ENCODE peak calls at places on chromosomes 1 and 21, in four cellular contexts. R, N, U and F are unnamed samples.

GRCh38 chr1:217586586-217586985 is 44.3 kb downstream of the GPATCH2 start:
- DNase-seq in R (no peak), N (no peak), U (no peak), F (no peak)

GRCh38 chr1:89363196-89363595 is 663 bp upstream of the GBP6 start:
- DNase-seq in R (no peak), N (no peak), U (no peak), F (no peak)

GRCh38 chr1:155083865-155084721 is 5.5 kb downstream of the EFNA3 start:
- DNase-seq in R (peak; percentile 66), N (no peak), U (no peak), F (peak; percentile 78)

GRCh38 chr21:19340303-19340702 is 936.7 kb upstream of the TMPRSS15 start:
- DNase-seq in R (no peak), N (no peak), U (no peak), F (no peak)

GRCh38 chr21:45365608-45366241 is 39.2 kb upstream of the COL18A1 start:
- DNase-seq in R (no peak), N (peak; percentile 31), U (no peak), F (no peak)

GRCh38 chr1:198435044-198435443 is 105.4 kb downstream of the ATP6V1G3 start:
- DNase-seq in R (no peak), N (no peak), U (no peak), F (no peak)

GRCh38 chr1:226622012-226622411 is 73.4 kb downstream of the STUM start:
- DNase-seq in R (no peak), N (no peak), U (no peak), F (no peak)

GRCh38 chr1:181612100-181612499 is 128.8 kb downstream of the CACNA1E start:
- DNase-seq in R (no peak), N (no peak), U (no peak), F (no peak)

GRCh38 chr1:12412439-12412838 is 182.6 kb downstream of the VPS13D start:
- DNase-seq in R (no peak), N (no peak), U (no peak), F (no peak)

GRCh38 chr1:58779059-58779754 is 4.6 kb downstream of the JUN start:
- DNase-seq in R (no peak), N (no peak), U (no peak), F (no peak)

GRCh38 chr1:203663294-203663693 is 36.7 kb downstream of the ATP2B4 start:
- DNase-seq in R (no peak), N (no peak), U (no peak), F (no peak)

GRCh38 chr21:31347435-31348032 is 3.5 kb upstream of the TIAM1 start:
- DNase-seq in R (no peak), N (no peak), U (no peak), F (no peak)

GRCh38 chr1:23825076-23825761 is at the start of gene HMGCL:
- DNase-seq in R (peak; percentile 90), N (peak; percentile 95), U (peak; percentile 92), F (peak; percentile 91)

GRCh38 chr1:244224487-244225430 is 173.7 kb downstream of the ZBTB18 start:
- DNase-seq in R (no peak), N (peak; percentile 71), U (peak; percentile 41), F (peak; percentile 61)

GRCh38 chr1:172719066-172719627 is 60.2 kb downstream of the FASLG start:
- DNase-seq in R (no peak), N (no peak), U (no peak), F (no peak)

GRCh38 chr1:185670187-185670627 is 64.0 kb upstream of the HMCN1 start:
- DNase-seq in R (no peak), N (no peak), U (no peak), F (peak; percentile 72)

GRCh38 chr1:172431721-172432192 is 11.3 kb downstream of the C1orf105 start:
- DNase-seq in R (no peak), N (no peak), U (no peak), F (no peak)

GRCh38 chr1:228275154-228275434 is 67.2 kb downstream of the OBSCN start:
- DNase-seq in R (no peak), N (no peak), U (no peak), F (peak; percentile 14)

GRCh38 chr1:228274452-228275153 is 66.8 kb downstream of the OBSCN start:
- DNase-seq in R (peak; percentile 13), N (peak; percentile 24), U (no peak), F (peak; percentile 4)

GRCh38 chr1:228276901-228277490 is 69.2 kb downstream of the OBSCN start:
- DNase-seq in R (peak; percentile 18), N (peak; percentile 26), U (peak; percentile 15), F (no peak)

GRCh38 chr1:228276361-228276831 is 68.6 kb downstream of the OBSCN start:
- DNase-seq in R (no peak), N (no peak), U (peak; percentile 18), F (peak; percentile 39)

GRCh38 chr1:228275435-228276342 is 67.8 kb downstream of the OBSCN start:
- DNase-seq in R (peak; percentile 95), N (peak; percentile 90), U (peak; percentile 88), F (peak; percentile 87)
- H3K27ac ChIP-seq in R (peak overlapping the region; percentile 79), N (no peak overlapping the region), U (peak overlapping the region; percentile 78), F (no peak overlapping the region)

DNA sequence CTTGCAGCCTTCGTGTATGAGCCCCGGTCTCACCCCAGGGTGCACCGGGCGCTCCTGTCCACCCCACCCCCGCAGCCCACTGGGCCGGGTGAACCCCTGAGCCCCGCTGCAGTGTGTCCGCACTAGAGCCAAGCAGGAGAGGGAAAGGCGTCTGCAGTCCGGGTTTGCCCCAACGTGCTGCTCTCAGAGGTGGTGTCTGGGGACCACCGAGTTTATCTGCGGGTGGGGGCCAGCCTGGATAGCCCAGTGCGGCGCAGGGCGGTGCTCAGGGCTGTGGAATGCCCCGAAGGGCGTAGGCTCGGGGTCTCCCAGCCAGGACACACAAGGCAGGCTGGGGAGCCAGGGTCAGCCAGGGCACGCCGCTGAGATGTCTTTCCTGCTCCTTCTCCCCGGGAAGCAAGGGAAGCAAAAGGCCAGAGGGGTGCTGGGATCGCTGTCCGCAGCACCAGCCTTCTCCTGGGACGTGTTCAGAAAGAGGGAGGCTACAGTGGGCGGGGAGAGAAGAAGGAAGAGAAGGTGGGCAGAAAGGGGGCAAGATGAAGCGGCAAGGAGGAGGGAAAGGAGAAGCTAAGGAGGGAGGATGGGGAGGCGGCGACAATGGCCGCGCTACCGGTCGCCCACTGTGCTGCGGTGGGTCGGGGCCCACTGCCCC is 56.6 kb downstream of the MAB21L3 start:
- DNase-seq in R (no peak), N (no peak), U (no peak), F (no peak)
- H3K4me3 ChIP-seq in R (peak overlapping the region; percentile 49), N (peak overlapping the region; percentile 73), U (peak overlapping the region; percentile 74), F (peak overlapping the region; percentile 88)

GRCh38 chr1:98121661-98122060 is 200.8 kb upstream of the DPYD start:
- DNase-seq in R (no peak), N (no peak), U (no peak), F (no peak)

GRCh38 chr1:98129486-98129885 is 208.7 kb upstream of the DPYD start:
- DNase-seq in R (no peak), N (no peak), U (no peak), F (no peak)

GRCh38 chr1:98130406-98130805 is 209.6 kb upstream of the DPYD start:
- DNase-seq in R (no peak), N (no peak), U (no peak), F (no peak)

DNA sequence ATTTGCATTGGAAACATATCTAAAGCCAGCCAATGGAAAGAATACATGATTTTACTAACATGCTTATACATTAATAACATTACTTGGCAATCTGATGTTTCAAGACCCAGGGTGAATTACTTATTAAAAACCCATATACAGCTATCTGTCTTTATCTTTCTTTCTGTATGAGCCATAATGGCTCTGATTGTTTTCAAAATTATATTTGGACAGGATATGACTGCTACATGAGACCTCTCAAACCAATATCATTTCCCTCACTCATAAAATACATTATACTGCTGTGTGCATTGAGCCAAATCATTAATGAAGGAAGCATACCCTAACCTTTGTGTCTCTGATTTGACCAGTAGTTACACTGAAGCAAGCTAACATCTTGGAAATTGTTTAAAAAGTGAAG is 205.9 kb upstream of the DPYD start:
- DNase-seq in R (no peak), N (no peak), U (no peak), F (no peak)
- H3K27ac ChIP-seq in R (no peak overlapping the region), N (no peak overlapping the region), U (no peak overlapping the region), F (no peak overlapping the region)

GRCh38 chr1:37755290-37755689 is 9.6 kb downstream of the EPHA10 start:
- DNase-seq in R (no peak), N (no peak), U (no peak), F (no peak)

GRCh38 chr1:37748563-37748962 is 16.4 kb downstream of the EPHA10 start:
- DNase-seq in R (no peak), N (no peak), U (no peak), F (no peak)

GRCh38 chr1:37753473-37754321 is 11.2 kb downstream of the EPHA10 start:
- DNase-seq in R (no peak), N (no peak), U (no peak), F (no peak)

GRCh38 chr1:37752583-37753471 is 12.1 kb downstream of the EPHA10 start:
- DNase-seq in R (no peak), N (no peak), U (no peak), F (no peak)

DNA sequence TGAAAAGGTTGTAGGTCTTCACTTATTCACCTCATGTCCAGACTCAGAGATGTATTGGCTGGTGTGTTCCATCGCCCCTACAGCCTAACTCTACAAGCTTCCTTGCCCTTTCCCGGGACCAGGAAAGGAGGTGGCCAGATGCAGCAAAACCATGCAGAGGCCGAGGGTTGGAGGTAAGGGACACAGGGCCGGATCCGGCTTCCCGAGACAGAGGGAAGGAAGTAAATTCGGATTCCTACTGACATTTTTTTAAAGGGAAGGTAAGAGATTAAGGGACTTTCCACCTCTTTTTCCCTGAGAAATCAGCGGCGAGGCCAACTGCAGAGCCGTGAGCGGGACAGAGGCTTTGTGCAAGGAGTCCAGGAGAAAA is 12.7 kb downstream of the EPHA10 start:
- DNase-seq in R (no peak), N (no peak), U (no peak), F (no peak)
- H3K4me3 ChIP-seq in R (no peak overlapping the region), N (peak overlapping the region; percentile 38), U (peak overlapping the region; percentile 51), F (no peak overlapping the region)

DNA sequence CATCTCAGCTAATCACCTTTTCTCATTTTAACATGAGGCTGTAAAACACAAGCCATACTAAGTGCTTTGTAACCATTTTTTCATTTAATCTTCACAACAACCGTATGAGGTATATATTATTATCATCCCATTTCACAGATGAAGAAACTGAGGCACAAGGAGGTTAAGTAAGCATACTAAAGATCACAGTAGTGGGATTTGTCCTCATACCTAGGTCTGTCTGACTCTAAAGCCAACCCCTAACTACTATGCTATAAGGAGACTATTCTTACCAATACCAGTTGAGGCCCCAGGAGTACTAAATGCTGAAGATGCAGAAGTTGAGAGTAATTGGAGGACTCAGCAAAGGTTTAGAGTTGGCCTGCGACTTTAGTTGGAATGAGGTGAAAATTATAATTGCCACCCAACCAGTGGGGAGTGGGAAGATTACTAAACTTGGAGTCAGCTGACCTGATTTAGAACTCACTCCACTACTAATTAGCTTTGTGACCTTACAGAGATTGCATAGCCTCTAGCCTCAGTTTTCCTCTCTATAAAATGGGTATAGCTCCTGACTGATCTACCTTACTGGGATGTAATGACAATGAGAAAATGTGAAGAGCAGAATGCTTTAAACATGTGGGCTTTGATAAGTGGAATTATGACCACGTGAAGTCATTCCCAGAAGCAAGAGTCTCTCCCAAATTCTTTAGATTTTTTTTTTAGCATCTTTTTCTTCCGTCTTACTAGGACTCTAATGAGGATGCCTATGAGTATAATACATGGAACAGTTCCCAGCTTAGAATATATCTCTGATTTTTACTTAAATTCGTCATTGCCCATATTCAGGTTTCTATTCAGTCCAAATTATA is 85.8 kb upstream of the IPO9 start:
- DNase-seq in R (no peak), N (no peak), U (no peak), F (no peak)
- H3K27ac ChIP-seq in R (no peak overlapping the region), N (no peak overlapping the region), U (peak overlapping the region; percentile 91), F (no peak overlapping the region)

GRCh38 chr1:32965251-32965643 is 638 bp upstream of the RNF19B start:
- DNase-seq in R (no peak), N (no peak), U (no peak), F (no peak)
- H3K4me3 ChIP-seq in R (peak overlapping the region; percentile 81), N (peak overlapping the region; percentile 98), U (peak overlapping the region; percentile 98), F (peak overlapping the region; percentile 94)